ENCODE peak calls at places on chromosomes 11 and 22, in six cellular contexts. J is activated CD4-positive, alpha-beta T cell treated with anti-CD3 and anti-CD28 coated beads, Interleukin-2, amount 50 U/mL, for 1 hour; L is NCI-H146; A is GM18507; E is OCI-LY7; S is neural crest cell. Y is an unnamed sample.

GRCh38 chr11:60855726-60856633 is at the start of gene PTGDR2:
- DNase-seq in J (no peak), L (peak), A (no peak), E (no peak), S (no peak), Y (no peak)

GRCh38 chr11:70502677-70503076 is 104.3 kb downstream of the CTTN start:
- DNase-seq in J (no peak), L (peak), A (no peak), E (no peak), S (no peak), Y (no peak)

GRCh38 chr11:66956689-66957290 is 1.4 kb downstream of the PC start:
- DNase-seq in J (no peak), L (no peak), A (no peak), E (peak), S (no peak), Y (peak)

GRCh38 chr22:43433904-43434600 is 22.2 kb downstream of the MPPED1 start:
- DNase-seq in J (no peak), L (no peak), A (no peak), E (no peak), S (no peak), Y (no peak)

GRCh38 chr22:36934940-36935610 is 21.6 kb downstream of the CSF2RB start:
- DNase-seq in J (no peak), L (no peak), A (no peak), E (no peak), S (no peak), Y (no peak)

GRCh38 chr11:76231339-76231738 is 25.0 kb upstream of the WNT11 start:
- DNase-seq in J (no peak), L (no peak), A (no peak), E (no peak), S (no peak), Y (no peak)

GRCh38 chr22:20080445-20080775 is 369 bp downstream of the DGCR8 start:
- DNase-seq in J (peak), L (peak), A (peak), E (peak), S (peak), Y (peak)

GRCh38 chr11:6319879-6320410 is 356 bp downstream of the CAVIN3 start:
- DNase-seq in J (no peak), L (no peak), A (no peak), E (no peak), S (peak), Y (peak)

Y was measured in nephron progenitor cell.